ENCODE peak calls at places on chromosomes 7 and 10, in five cellular contexts. S, Y, W, U and L are unnamed samples.

GRCh38 chr10:91012502-91012901 is 91.6 kb upstream of the ANKRD1 start:
- DNase-seq in S (no peak), Y (no peak), W (no peak), U (no peak), L (no peak)

GRCh38 chr10:12633776-12634390 is 284.5 kb downstream of the CAMK1D start:
- DNase-seq in S (no peak), Y (no peak), W (no peak), U (no peak), L (no peak)

GRCh38 chr7:8418627-8419245 is 14.7 kb upstream of the NXPH1 start:
- DNase-seq in S (peak; percentile 49), Y (no peak), W (peak; percentile 31), U (no peak), L (peak; percentile 42)

GRCh38 chr10:95741807-95742528 is 14.0 kb upstream of the ENTPD1 start:
- DNase-seq in S (peak; percentile 77), Y (no peak), W (peak; percentile 19), U (no peak), L (peak; percentile 74)

GRCh38 chr7:84134169-84134568 is 60.4 kb downstream of the SEMA3A start:
- DNase-seq in S (no peak), Y (no peak), W (no peak), U (no peak), L (no peak)

GRCh38 chr7:111668711-111669110 is 106.4 kb upstream of the IMMP2L start:
- DNase-seq in S (no peak), Y (no peak), W (no peak), U (no peak), L (no peak)

GRCh38 chr7:16785846-16786245 is 19.0 kb downstream of the AGR2 start:
- DNase-seq in S (no peak), Y (no peak), W (no peak), U (no peak), L (no peak)

GRCh38 chr7:84948632-84949031 is 238.2 kb downstream of the SEMA3D start:
- DNase-seq in S (peak; percentile 6), Y (no peak), W (no peak), U (no peak), L (no peak)

GRCh38 chr7:76998263-76998666 is 33.9 kb downstream of the SPDYE17 start:
- DNase-seq in S (no peak), Y (no peak), W (no peak), U (no peak), L (no peak)

GRCh38 chr7:33395340-33395739 is 266.0 kb downstream of the BBS9 start:
- DNase-seq in S (no peak), Y (no peak), W (no peak), U (no peak), L (no peak)

GRCh38 chr10:114024876-114025609 is 18.6 kb upstream of the ADRB1 start:
- DNase-seq in S (peak; percentile 17), Y (no peak), W (no peak), U (no peak), L (no peak)

GRCh38 chr10:103197177-103197576 is 4.1 kb upstream of the NT5C2 start:
- DNase-seq in S (peak; percentile 68), Y (no peak), W (no peak), U (peak; percentile 73), L (peak; percentile 29)

GRCh38 chr10:103193820-103194529 is 903 bp upstream of the NT5C2 start:
- DNase-seq in S (peak; percentile 89), Y (no peak), W (no peak), U (no peak), L (peak; percentile 21)

GRCh38 chr10:103192089-103192450 is 1.0 kb downstream of the NT5C2 start:
- DNase-seq in S (no peak), Y (no peak), W (peak; percentile 16), U (no peak), L (no peak)

GRCh38 chr10:103192451-103193106 is 493 bp downstream of the NT5C2 start:
- DNase-seq in S (peak; percentile 83), Y (peak; percentile 52), W (peak; percentile 84), U (peak; percentile 89), L (peak; percentile 82)

DNA sequence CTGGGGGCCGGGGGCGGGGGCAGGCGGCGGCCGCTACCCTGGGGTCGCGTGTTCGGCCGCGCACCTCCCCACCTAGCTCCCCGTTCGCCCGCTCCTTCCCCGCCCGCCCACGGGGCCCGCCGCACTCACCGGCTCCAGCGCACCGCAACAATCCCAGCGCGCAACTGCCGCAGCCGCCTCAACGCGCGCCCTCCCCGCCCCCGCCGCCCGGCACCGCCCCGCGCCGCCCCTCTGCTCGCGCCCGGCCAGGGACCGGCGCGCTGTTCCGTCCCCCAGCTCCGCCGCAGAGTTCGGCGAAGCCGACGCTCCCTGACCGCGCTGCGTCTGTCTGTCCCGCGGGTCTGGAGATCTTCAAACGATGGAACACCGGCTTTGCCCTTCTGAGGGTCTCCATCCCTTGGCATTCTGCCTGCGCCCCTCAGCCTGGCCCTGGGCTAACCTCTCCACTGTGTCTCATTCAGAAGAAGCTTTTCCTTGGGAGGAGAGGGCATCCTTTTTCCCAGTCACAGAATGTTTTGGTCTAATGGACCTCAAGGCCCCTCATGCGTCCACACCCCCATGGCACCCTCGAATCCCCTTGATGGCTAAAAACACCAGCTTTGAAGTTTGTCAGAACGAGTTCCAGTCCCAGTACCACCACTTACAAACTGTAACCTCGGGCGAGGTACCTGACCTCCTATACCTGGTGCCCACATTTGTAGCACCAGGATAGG is at the start of gene NT5C2:
- DNase-seq in S (peak; percentile 73), Y (peak; percentile 59), W (peak; percentile 88), U (peak; percentile 86), L (peak; percentile 86)
- H3K4me1 ChIP-seq in S (peaks cover 8% of the 10 kb centered on the region), Y (peaks cover 17% of the 10 kb centered on the region), W (peaks cover 33% of the 10 kb centered on the region), U (peaks cover 17% of the 10 kb centered on the region), L (peaks cover 3% of the 10 kb centered on the region)

GRCh38 chr7:101118856-101119255 is 8.0 kb upstream of the SERPINE1 start:
- DNase-seq in S (no peak), Y (no peak), W (no peak), U (no peak), L (no peak)
- H3K4me1 ChIP-seq in S (peaks cover 21% of the 10 kb centered on the region), Y (no peaks in the 10 kb centered on the region), W (peaks cover 15% of the 10 kb centered on the region), U (peaks cover 5% of the 10 kb centered on the region), L (peaks cover 15% of the 10 kb centered on the region)

GRCh38 chr7:148702876-148703670 is 4.4 kb downstream of the CUL1 start:
- DNase-seq in S (peak; percentile 39), Y (no peak), W (no peak), U (no peak), L (no peak)
- H3K4me1 ChIP-seq in S (peaks cover 13% of the 10 kb centered on the region), Y (peaks cover 50% of the 10 kb centered on the region), W (peaks cover 62% of the 10 kb centered on the region), U (peaks cover 25% of the 10 kb centered on the region), L (peaks cover 63% of the 10 kb centered on the region)

DNA sequence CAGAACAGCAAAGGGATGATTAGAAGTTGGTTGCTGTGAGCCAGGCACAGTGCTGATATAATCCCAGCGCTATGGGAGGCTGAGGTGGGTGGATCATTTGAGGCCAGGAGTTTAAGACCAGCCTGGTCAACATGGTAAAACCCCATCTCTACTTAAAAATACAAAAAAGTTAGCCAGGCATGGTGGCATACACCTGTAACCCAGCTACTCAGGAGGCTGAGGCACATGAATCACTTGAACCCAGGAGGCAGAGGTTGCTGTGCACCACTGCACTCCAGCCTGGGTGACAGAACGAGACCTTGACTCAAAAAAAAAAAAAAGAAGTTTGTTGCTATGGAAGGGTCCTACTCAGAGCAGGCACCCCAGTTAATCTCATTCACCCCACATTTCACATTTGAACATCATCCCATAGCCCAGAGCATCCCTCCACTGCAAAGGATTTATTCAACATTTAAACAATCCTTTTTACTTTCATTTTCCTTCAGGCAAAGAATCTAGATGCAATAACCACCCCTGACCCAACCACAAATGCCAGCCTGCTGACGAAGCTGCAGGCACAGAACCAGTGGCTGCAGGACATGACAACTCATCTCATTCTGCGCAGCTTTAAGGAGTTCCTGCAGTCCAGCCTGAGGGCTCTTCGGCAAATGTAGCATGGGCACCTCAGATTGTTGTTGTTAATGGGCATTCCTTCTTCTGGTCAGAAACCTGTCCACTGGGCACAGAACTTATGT is 4.1 kb downstream of the IL6 start:
- DNase-seq in S (peak; percentile 89), Y (no peak), W (no peak), U (no peak), L (no peak)
- H3K4me1 ChIP-seq in S (peaks cover 12% of the 10 kb centered on the region), Y (peaks cover 14% of the 10 kb centered on the region), W (no peaks in the 10 kb centered on the region), U (peaks cover 5% of the 10 kb centered on the region), L (peaks cover 6% of the 10 kb centered on the region)

DNA sequence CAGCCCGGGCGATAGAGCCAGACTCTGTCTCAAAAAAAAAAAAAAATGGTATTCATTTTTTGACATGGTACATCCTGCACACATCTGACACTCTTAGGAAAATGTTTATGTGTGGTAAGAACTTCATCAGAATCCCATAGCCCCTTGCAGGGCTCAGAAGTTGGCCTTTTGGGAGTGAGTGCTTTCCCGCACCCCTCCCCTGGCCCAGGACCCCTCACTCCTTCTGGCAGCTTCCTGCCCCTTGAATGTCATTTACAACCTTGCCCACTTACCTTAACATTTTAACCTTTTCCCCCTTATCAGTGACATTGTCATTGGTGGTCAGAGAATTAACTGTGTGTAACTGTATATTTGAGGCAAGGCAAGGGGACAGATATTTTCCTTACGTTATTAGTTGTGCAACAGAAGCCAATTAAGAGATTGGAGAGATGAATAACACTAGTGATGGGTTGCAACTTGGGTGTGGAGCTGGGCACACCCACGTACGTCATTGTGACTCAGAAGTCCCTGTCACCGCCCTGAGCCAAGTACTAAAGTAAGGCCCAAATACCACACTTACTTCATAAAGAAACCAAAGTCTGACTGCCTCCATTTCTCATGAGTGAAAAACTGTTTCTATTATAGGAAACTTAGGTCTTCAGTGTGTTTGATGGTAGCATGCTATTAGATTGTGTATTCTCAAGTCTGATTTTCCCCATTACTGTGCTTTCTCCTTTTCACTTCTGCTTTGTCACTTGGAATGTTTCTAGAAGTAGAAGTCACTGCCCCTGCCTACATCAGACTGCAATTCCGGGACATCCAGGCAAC is 31.6 kb downstream of the OGDH start:
- DNase-seq in S (peak; percentile 92), Y (no peak), W (peak; percentile 77), U (peak; percentile 71), L (no peak)
- H3K4me1 ChIP-seq in S (peaks cover 37% of the 10 kb centered on the region), Y (peaks cover 59% of the 10 kb centered on the region), W (peaks cover 74% of the 10 kb centered on the region), U (peaks cover 57% of the 10 kb centered on the region), L (peaks cover 88% of the 10 kb centered on the region)

DNA sequence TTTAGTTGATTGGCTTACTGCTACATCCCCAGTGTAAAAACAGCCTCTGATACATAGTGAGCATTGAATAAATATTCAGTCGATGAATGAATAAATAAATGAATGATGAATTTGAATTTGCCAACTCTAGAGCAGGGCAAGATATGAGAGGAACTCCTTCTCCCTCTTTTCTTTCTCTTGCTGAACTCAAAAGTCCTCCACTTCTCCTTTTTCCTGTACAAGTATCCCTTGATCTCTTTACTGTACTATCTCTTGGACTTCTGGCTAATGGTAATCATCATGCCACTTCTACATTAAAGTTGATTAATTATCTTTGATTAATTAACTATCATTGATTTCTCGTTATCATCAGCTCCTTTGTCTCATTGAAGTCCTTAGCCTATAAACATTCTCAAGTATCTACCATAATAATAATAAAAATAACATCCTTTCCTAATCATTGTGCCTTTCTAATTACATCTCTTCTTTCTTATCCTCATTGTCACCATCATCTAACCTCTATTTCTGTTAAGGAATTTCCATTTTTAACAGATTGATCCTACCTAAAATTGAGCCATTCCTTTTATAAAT is 10.6 kb downstream of the CPED1 start:
- DNase-seq in S (no peak), Y (no peak), W (no peak), U (no peak), L (no peak)
- H3K4me1 ChIP-seq in S (peaks cover 14% of the 10 kb centered on the region), Y (peaks cover 37% of the 10 kb centered on the region), W (peaks cover 23% of the 10 kb centered on the region), U (peaks cover 12% of the 10 kb centered on the region), L (peaks cover 5% of the 10 kb centered on the region)